ENCODE peak calls at places on chromosomes 3 and 15, in eight cellular contexts. K is NCI-H345, Z is RCC 7860, W is frontal cortex, L is fibroblast of pulmonary artery, D is MCF 10A, T is NCI-H1092, R is fibroblast of gingiva. H is an unnamed sample.

GRCh38 chr3:163773136-163773535 is 1305.2 kb downstream of the SI start:
- DNase-seq in T (no peak), K (no peak), Z (peak), D (peak), W (no peak), R (no peak), L (no peak), H (no peak)

GRCh38 chr3:46853441-46854410 is 9.5 kb downstream of the MYL3 start:
- DNase-seq in K (no peak), W (no peak), Z (no peak), D (no peak), L (no peak), R (no peak), T (no peak), H (no peak)

GRCh38 chr15:40892449-40893012 is 1.7 kb upstream of the VPS18 start:
- DNase-seq in Z (no peak), T (no peak), K (no peak), W (no peak), D (no peak), R (no peak), L (no peak), H (no peak)

GRCh38 chr15:88637436-88637835 is 1.4 kb upstream of the ISG20 start:
- DNase-seq in K (no peak), R (no peak), L (no peak), W (no peak), D (no peak), Z (no peak), T (no peak), H (no peak)

GRCh38 chr15:49847937-49848823 is 227.3 kb downstream of the DTWD1 start:
- DNase-seq in Z (peak), D (peak), L (peak), K (no peak), R (peak), T (no peak), W (no peak), H (no peak)

GRCh38 chr3:127456471-127457093 is 134.0 kb downstream of the TPRA1 start:
- DNase-seq in R (no peak), T (no peak), W (no peak), Z (peak), L (peak), D (peak), K (peak), H (peak)

GRCh38 chr3:138043266-138044029 is 33.5 kb downstream of the CLDN18 start:
- DNase-seq in Z (no peak), R (peak), W (no peak), L (peak), K (no peak), D (peak), T (no peak), H (no peak)

GRCh38 chr15:65841121-65841930 is 28.0 kb upstream of the RAB11A start:
- DNase-seq in L (peak), K (no peak), T (no peak), R (peak), W (no peak), Z (no peak), D (peak), H (no peak)

GRCh38 chr15:54772663-54773062 is 424.1 kb downstream of the RSL24D1 start:
- DNase-seq in L (no peak), Z (no peak), K (peak), D (no peak), R (no peak), T (no peak), W (no peak), H (no peak)

GRCh38 chr3:6321999-6322398 is 538.9 kb upstream of the GRM7 start:
- DNase-seq in K (no peak), Z (no peak), D (no peak), L (no peak), R (no peak), W (no peak), T (no peak), H (no peak)

GRCh38 chr3:69838696-69839515 is 99.6 kb downstream of the MITF start:
- DNase-seq in K (no peak), T (no peak), R (no peak), L (no peak), D (no peak), Z (no peak), W (no peak), H (no peak)

H was measured in epithelial cell of proximal tubule.